ENCODE peak calls at places on chromosomes 7 and 10, in four cellular contexts. M is uterus, D is caudate nucleus, N is transverse colon. R is an unnamed sample.

GRCh38 chr10:125137601-125138438 is 22.5 kb downstream of the CTBP2 start:
- DNase-seq in M (no peak), D (no peak), N (peak; percentile 80), R (no peak)

GRCh38 chr7:69739906-69740545 is 141.8 kb downstream of the AUTS2 start:
- DNase-seq in M (no peak), D (peak; percentile 15), N (peak; percentile 10), R (no peak)

GRCh38 chr7:49980414-49980813 is 112.6 kb downstream of the ZPBP start:
- DNase-seq in M (no peak), D (no peak), N (no peak), R (no peak)

GRCh38 chr7:31253486-31253885 is 87.0 kb downstream of the NEUROD6 start:
- DNase-seq in N (no peak), M (no peak), D (no peak), R (no peak)

GRCh38 chr10:101529720-101530553 is 58.1 kb downstream of the POLL start:
- DNase-seq in M (no peak), D (no peak), N (no peak), R (no peak)

GRCh38 chr10:92689663-92690210 is at the start of gene HHEX:
- DNase-seq in N (peak; percentile 63), M (peak; percentile 22), D (no peak), R (no peak)

GRCh38 chr7:113159746-113160339 is 41.5 kb upstream of the SMIM30 start:
- DNase-seq in D (no peak), N (no peak), M (no peak), R (no peak)

GRCh38 chr10:101287922-101288638 is 58.8 kb upstream of the LBX1 start:
- DNase-seq in N (no peak), D (peak; percentile 34), M (no peak), R (no peak)

GRCh38 chr10:26085549-26085948 is 131.0 kb upstream of the GAD2 start:
- DNase-seq in D (no peak), M (no peak), N (no peak), R (no peak)

GRCh38 chr10:90944759-90945158 is 23.9 kb upstream of the ANKRD1 start:
- DNase-seq in N (no peak), D (no peak), M (no peak), R (no peak)

GRCh38 chr7:157408258-157409101 is 71.7 kb downstream of the DNAJB6 start:
- DNase-seq in M (no peak), N (no peak), D (no peak), R (no peak)

GRCh38 chr7:35025391-35025870 is 11.9 kb downstream of the DPY19L1 start:
- DNase-seq in M (no peak), N (no peak), D (no peak), R (no peak)

GRCh38 chr7:36015733-36016132 is 137.3 kb upstream of the EEPD1 start:
- DNase-seq in N (no peak), M (no peak), D (no peak), R (no peak)

GRCh38 chr7:45105588-45106188 is 5.8 kb downstream of the TBRG4 start:
- DNase-seq in D (no peak), M (no peak), N (no peak), R (no peak)

GRCh38 chr7:156155988-156156733 is 343.9 kb upstream of the SHH start:
- DNase-seq in M (no peak), N (no peak), D (no peak), R (no peak)

GRCh38 chr7:104906032-104906431 is 108.0 kb upstream of the KMT2E start:
- DNase-seq in N (no peak), M (no peak), D (no peak), R (no peak)

GRCh38 chr10:104334561-104334960 is 3.7 kb downstream of the ITPRIP start:
- DNase-seq in D (no peak), M (no peak), N (no peak), R (no peak)

GRCh38 chr10:3838723-3839437 is 53.9 kb upstream of the KLF6 start:
- DNase-seq in N (peak; percentile 26), M (no peak), D (no peak), R (no peak)

GRCh38 chr10:95308389-95309302 is 17.8 kb upstream of the PDLIM1 start:
- DNase-seq in N (peak; percentile 90), D (no peak), M (peak; percentile 83), R (peak; percentile 62)

GRCh38 chr7:130831817-130832481 is 97.9 kb upstream of the KLF14 start:
- DNase-seq in M (no peak), N (no peak), D (no peak), R (no peak)

GRCh38 chr10:86793696-86794095 is 37.3 kb downstream of the BMPR1A start:
- DNase-seq in M (no peak), N (peak; percentile 52), D (no peak), R (no peak)

GRCh38 chr10:9302142-9302746 is 1247.8 kb downstream of the GATA3 start:
- DNase-seq in D (no peak), N (no peak), M (no peak), R (peak; percentile 28)

GRCh38 chr7:11667810-11668185 is 164.2 kb downstream of the THSD7A start:
- DNase-seq in D (no peak), M (no peak), N (no peak), R (no peak)

GRCh38 chr10:44439845-44440244 is 54.9 kb upstream of the CXCL12 start:
- DNase-seq in D (no peak), M (no peak), N (no peak), R (no peak)

GRCh38 chr10:44436240-44436639 is 51.3 kb upstream of the CXCL12 start:
- DNase-seq in N (no peak), D (no peak), M (no peak), R (no peak)

GRCh38 chr10:44435196-44435595 is 50.3 kb upstream of the CXCL12 start:
- DNase-seq in D (no peak), M (no peak), N (no peak), R (no peak)

GRCh38 chr10:44439436-44439835 is 54.5 kb upstream of the CXCL12 start:
- DNase-seq in M (no peak), D (no peak), N (no peak), R (no peak)

DNA sequence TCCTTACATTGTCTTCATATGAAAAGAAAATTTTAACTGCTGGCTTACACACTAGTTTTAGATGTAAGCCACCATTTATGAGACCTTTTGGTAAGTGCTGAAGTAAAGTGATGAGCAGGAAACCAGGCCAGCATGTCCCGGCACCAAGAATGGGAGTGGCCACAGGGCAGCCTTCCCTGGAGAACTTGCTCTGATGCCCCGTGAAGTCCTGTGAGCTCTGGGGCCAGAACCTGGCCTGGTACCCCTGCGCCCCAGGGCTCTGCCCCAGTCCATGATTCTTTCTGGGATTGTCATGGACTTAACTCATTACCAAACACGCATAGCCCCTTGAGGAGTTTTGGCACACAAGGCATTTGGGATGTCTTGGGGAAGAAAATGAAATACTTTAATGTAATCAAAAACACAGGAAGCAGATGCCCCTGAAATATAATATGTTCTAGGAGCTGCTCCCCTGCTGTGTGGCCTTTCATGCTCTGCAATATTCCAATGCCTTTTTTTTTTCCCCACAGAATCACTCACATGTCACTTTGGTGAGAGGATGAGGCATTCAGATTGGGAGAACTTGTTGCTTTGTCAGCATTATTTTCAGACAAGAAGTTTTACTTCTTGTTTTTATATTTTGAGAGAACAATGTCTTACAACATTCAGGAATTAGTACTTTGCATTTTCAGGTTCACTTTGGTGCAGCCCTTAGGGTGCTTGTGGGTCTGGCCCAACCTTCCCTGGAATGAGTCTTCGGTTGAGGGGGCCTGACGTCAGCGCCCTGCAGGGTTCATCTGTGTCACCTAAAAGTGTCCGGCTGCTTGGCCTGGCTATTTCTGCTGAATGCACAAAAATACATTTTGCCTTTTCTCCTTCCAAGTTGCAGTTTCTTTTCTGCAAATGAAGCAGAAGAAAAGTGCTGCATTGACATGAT is 53.2 kb upstream of the CXCL12 start:
- DNase-seq in D (no peak), N (peak; percentile 22), M (no peak), R (no peak)
- H3K27ac ChIP-seq in D (peak overlapping the region; percentile 7), N (peak overlapping the region; percentile 21), M (no peak overlapping the region), R (no peak overlapping the region)

DNA sequence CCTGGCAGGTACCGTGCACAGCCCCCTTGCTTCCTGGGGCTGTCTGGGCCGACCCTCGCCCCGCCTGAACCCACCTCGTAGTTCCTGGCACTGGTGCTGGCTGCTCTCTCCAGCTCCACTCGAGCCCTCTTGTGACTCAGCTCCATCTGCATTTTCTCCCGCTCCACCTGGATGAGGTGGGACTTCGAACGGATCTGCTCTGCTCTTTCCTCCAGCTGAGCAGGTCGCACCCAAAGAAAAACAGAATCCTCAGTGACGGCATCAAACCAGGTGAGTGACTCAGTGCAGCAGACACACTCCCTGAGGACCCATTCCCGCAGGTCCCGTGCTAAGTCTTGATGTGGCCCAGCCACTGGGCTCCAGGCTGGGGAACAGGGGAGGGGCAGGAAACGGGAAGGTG is 7.4 kb downstream of the MAD1L1 start:
- DNase-seq in N (no peak), M (no peak), D (no peak), R (no peak)
- H3K27ac ChIP-seq in N (no peak overlapping the region), M (no peak overlapping the region), D (no peak overlapping the region), R (no peak overlapping the region)

GRCh38 chr10:79159141-79159619 is 90.4 kb downstream of the ZMIZ1 start:
- DNase-seq in M (no peak), N (no peak), D (no peak), R (no peak)

GRCh38 chr10:79155301-79156081 is 86.7 kb downstream of the ZMIZ1 start:
- DNase-seq in N (no peak), D (no peak), M (no peak), R (no peak)

GRCh38 chr10:79158004-79158340 is 89.2 kb downstream of the ZMIZ1 start:
- DNase-seq in M (no peak), N (no peak), D (no peak), R (no peak)

GRCh38 chr10:79158402-79159097 is 89.8 kb downstream of the ZMIZ1 start:
- DNase-seq in M (no peak), N (no peak), D (no peak), R (no peak)

GRCh38 chr10:79156334-79157274 is 87.8 kb downstream of the ZMIZ1 start:
- DNase-seq in D (no peak), M (no peak), N (no peak), R (no peak)
- H3K27ac ChIP-seq in D (no peak overlapping the region), M (peak overlapping the region; percentile 94), N (peak overlapping the region; percentile 87), R (peak overlapping the region; percentile 60)

GRCh38 chr7:151317936-151318335 is 23.7 kb upstream of the NUB1 start:
- DNase-seq in M (no peak), D (no peak), N (no peak), R (no peak)

GRCh38 chr7:151313857-151314256 is 27.8 kb upstream of the NUB1 start:
- DNase-seq in M (peak; percentile 39), N (no peak), D (peak; percentile 19), R (peak; percentile 21)

GRCh38 chr7:151315038-151315655 is 26.5 kb upstream of the NUB1 start:
- DNase-seq in D (peak; percentile 45), M (peak; percentile 68), N (peak; percentile 72), R (peak; percentile 94)

GRCh38 chr7:151319189-151319588 is 22.4 kb upstream of the NUB1 start:
- DNase-seq in M (no peak), N (no peak), D (no peak), R (no peak)

DNA sequence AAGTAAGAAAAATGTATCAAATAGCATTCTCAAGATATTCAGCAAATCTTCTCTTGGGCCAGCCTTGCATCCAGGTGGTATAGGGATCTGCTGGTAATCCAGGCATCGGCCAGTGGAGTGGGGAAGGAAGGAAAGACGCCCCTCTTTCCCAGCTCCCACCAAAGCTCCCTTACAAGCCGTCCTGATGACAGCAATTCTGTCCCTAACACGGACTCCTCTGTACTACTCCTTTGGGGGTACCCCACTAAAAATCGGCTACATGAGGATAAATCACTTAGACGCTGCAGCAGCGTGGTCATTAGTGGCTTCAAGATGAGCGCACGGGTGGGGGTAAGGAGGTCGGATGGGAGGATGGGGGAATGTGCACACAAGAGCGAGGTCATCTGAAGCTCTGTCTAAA is 24.7 kb upstream of the NUB1 start:
- DNase-seq in N (no peak), M (no peak), D (no peak), R (no peak)
- H3K27ac ChIP-seq in N (no peak overlapping the region), M (no peak overlapping the region), D (no peak overlapping the region), R (no peak overlapping the region)